ENCODE peak calls at places on chromosomes 5 and 9, in four cellular contexts. I, V, T and G are unnamed samples.

GRCh38 chr5:38636626-38637025 is 80.2 kb upstream of the LIFR start:
- DNase-seq in I (no peak), V (no peak), T (no peak), G (no peak)

GRCh38 chr5:23007226-23007625 is 154.1 kb upstream of the CDH12 start:
- DNase-seq in I (no peak), V (peak), T (no peak), G (no peak)

GRCh38 chr9:120942186-120943001 is 15.8 kb upstream of the TRAF1 start:
- DNase-seq in I (no peak), V (no peak), T (no peak), G (peak)

GRCh38 chr5:116438979-116439554 is 135.6 kb downstream of the SEMA6A start:
- DNase-seq in I (no peak), V (no peak), T (no peak), G (no peak)

GRCh38 chr9:126698251-126698650 is 84.5 kb downstream of the LMX1B start:
- DNase-seq in I (no peak), V (no peak), T (peak), G (no peak)

GRCh38 chr9:120353501-120353900 is 226.5 kb downstream of the CDK5RAP2 start:
- DNase-seq in I (no peak), V (peak), T (no peak), G (peak)

GRCh38 chr9:127898433-127899199 is 787 bp downstream of the ST6GALNAC6 start:
- DNase-seq in I (no peak), V (peak), T (peak), G (peak)

GRCh38 chr5:177427919-177428573 is 1.6 kb downstream of the GRK6 start:
- DNase-seq in I (no peak), V (no peak), T (peak), G (no peak)

GRCh38 chr5:150945501-150945900 is 40.7 kb upstream of the ZNF300 start:
- DNase-seq in I (no peak), V (no peak), T (no peak), G (peak)

GRCh38 chr9:121671612-121672155 is 20.2 kb downstream of the DAB2IP start:
- DNase-seq in I (no peak), V (peak), T (no peak), G (peak)

GRCh38 chr5:50889790-50890189 is 223.4 kb downstream of the PARP8 start:
- DNase-seq in I (no peak), V (no peak), T (no peak), G (no peak)

GRCh38 chr5:134086943-134087305 is 27.6 kb upstream of the TCF7 start:
- DNase-seq in I (no peak), V (no peak), T (no peak), G (no peak)

GRCh38 chr5:177064500-177065277 is 22.0 kb upstream of the FGFR4 start:
- DNase-seq in I (no peak), V (no peak), T (no peak), G (no peak)

GRCh38 chr5:151007430-151008123 is 12.8 kb upstream of the GPX3 start:
- DNase-seq in I (no peak), V (peak), T (no peak), G (no peak)

GRCh38 chr9:137626448-137626847 is 7.6 kb downstream of the EHMT1 start:
- DNase-seq in I (no peak), V (no peak), T (no peak), G (no peak)

GRCh38 chr5:68962632-68963484 is 131.0 kb upstream of the SLC30A5 start:
- DNase-seq in I (peak), V (peak), T (peak), G (peak)

GRCh38 chr5:134177197-134178171 is 734 bp upstream of the SKP1 start:
- DNase-seq in I (no peak), V (peak), T (no peak), G (peak)

GRCh38 chr9:9133526-9133925 is 1333.9 kb upstream of the DMAC1 start:
- DNase-seq in I (no peak), V (no peak), T (no peak), G (no peak)

GRCh38 chr5:123087173-123088030 is 1.6 kb upstream of the PRDM6 start:
- DNase-seq in I (no peak), V (no peak), T (no peak), G (no peak)

GRCh38 chr5:179209359-179210150 is 135.7 kb downstream of the ADAMTS2 start:
- DNase-seq in I (no peak), V (peak), T (no peak), G (peak)

GRCh38 chr5:114243281-114243982 is 118.4 kb upstream of the KCNN2 start:
- DNase-seq in I (no peak), V (peak), T (no peak), G (peak)

GRCh38 chr9:114289571-114290481 is 33.1 kb upstream of the ORM1 start:
- DNase-seq in I (peak), V (no peak), T (peak), G (no peak)

GRCh38 chr9:93597142-93597706 is 20.8 kb downstream of the PHF2 start:
- DNase-seq in I (no peak), V (no peak), T (peak), G (no peak)

GRCh38 chr9:34493972-34494535 is 28.7 kb downstream of the ENHO start:
- DNase-seq in I (peak), V (peak), T (no peak), G (peak)

GRCh38 chr5:169538935-169539334 is 44.6 kb upstream of the SPDL1 start:
- DNase-seq in I (peak), V (no peak), T (no peak), G (no peak)

GRCh38 chr5:125409101-125409495 is 662.7 kb upstream of the ZNF608 start:
- DNase-seq in I (no peak), V (peak), T (no peak), G (peak)

GRCh38 chr9:133236291-133237071 is 27.4 kb upstream of the OBP2B start:
- DNase-seq in I (no peak), V (no peak), T (peak), G (no peak)

GRCh38 chr5:121915765-121916164 is 46.0 kb upstream of the SRFBP1 start:
- DNase-seq in I (no peak), V (no peak), T (no peak), G (no peak)

GRCh38 chr5:106324356-106324755 is 1346.4 kb downstream of the EFNA5 start:
- DNase-seq in I (no peak), V (no peak), T (no peak), G (no peak)

GRCh38 chr5:3049261-3049660 is 297.8 kb upstream of the IRX2 start:
- DNase-seq in I (no peak), V (no peak), T (peak), G (no peak)

GRCh38 chr9:126614088-126614454 is 343 bp downstream of the LMX1B start:
- DNase-seq in I (no peak), V (no peak), T (no peak), G (no peak)

GRCh38 chr5:50759526-50760280 is 93.3 kb downstream of the PARP8 start:
- DNase-seq in I (no peak), V (no peak), T (no peak), G (peak)

GRCh38 chr9:98869078-98869745 is 61.7 kb downstream of the GALNT12 start:
- DNase-seq in I (no peak), V (no peak), T (peak), G (no peak)

GRCh38 chr5:130514984-130515690 is 610.9 kb downstream of the CHSY3 start:
- DNase-seq in I (no peak), V (peak), T (no peak), G (peak)

GRCh38 chr5:55920784-55921183 is 69.6 kb downstream of the IL31RA start:
- DNase-seq in I (no peak), V (no peak), T (no peak), G (peak)

GRCh38 chr5:1477341-1477740 is 32.1 kb upstream of the SLC6A3 start:
- DNase-seq in I (peak), V (no peak), T (no peak), G (no peak)

GRCh38 chr9:136133191-136133958 is 14.7 kb upstream of the TMEM250 start:
- DNase-seq in I (no peak), V (peak), T (no peak), G (no peak)
- TF ChIP-seq CTCF in I (peak), V (peak), T (no peak), G (peak)

DNA sequence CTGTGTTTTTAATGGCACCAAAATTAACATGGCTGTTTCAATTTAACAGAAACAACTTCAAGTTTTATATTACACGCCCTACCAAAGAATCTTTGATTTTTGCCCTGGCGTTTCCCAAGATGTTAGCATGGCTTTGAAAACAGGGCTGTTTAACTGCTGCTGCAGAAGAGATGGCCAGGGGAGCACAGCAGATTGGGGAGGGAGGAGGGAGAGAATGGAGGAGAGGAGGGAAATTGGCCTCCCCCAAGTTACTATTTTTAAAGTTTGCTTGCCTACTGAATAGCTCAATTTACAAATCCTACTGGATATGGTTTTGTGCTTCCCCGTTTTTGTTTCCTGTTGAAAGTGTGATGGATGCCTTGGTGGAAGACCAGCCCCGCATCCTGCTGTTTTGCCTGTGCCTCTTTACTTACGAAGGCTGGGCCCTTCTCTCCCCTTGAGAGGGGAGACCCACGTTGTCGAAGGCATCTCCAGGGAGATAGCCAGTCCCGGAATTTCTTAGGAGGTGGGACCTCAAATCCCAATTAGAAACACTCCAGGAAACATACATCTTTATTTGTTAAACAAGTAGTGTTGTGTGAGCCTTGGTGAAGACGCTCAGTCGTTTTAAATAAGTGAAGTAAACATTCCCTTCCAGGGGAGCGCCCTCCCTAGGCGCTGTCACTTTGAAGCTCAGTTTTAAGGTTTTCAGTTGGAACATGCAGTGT is 98.6 kb downstream of the AOPEP start:
- DNase-seq in I (no peak), V (no peak), T (no peak), G (no peak)
- H3K4me3 ChIP-seq in I (no peak), V (no peak), T (peak), G (no peak)

GRCh38 chr5:82494942-82495341 is 216.8 kb upstream of the RPS23 start:
- DNase-seq in I (no peak), V (peak), T (no peak), G (peak)
- TF ChIP-seq CTCF in I (peak), V (peak), T (no peak), G (peak)

DNA sequence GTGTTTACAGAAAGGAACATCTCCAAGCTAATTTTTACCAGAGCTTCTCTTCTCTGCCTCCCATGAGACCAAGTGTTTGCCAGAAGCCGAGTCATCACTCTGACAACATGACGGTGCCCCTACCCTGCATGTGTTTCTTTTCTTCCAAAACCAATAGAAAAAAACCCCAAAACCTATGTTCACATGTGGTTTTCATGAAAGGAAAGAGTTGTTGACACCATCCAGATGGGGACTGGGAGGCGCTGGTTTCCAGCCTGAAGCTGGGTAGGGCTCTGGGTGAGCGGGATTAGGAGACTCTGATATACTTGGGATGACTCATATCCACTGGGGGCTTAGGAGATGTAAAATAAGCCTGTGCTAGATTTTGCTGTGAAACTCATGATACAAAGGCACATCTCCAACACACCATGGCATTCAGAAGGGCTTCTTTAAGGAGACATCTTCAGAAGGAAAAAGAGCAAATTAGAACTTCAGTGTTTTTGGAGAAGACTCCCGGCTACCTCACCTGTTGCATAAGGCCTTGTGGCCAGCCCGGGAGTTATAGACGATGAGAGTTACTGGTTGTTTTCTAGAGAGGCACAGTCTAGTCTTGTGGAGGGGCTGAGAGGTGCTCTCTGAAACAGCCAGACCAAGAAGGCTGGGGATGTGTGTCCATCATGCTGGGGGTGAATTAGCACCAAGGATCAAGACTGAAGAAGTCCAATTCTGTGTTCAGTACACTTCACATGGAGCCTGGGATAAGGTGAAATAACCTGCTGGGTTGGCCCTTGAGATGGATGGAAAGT is 108.9 kb upstream of the LHFPL2 start:
- DNase-seq in I (peak), V (peak), T (no peak), G (peak)
- H3K4me3 ChIP-seq in I (no peak), V (no peak), T (no peak), G (no peak)

GRCh38 chr9:89978185-89978584 is 373.4 kb downstream of the GADD45G start:
- DNase-seq in I (no peak), V (peak), T (no peak), G (peak)
- TF ChIP-seq CTCF in I (peak), V (peak), T (peak), G (peak)

GRCh38 chr5:173331287-173331686 is 3.1 kb upstream of the STC2 start:
- DNase-seq in I (no peak), V (no peak), T (no peak), G (no peak)

GRCh38 chr5:173334808-173335207 is 6.6 kb upstream of the STC2 start:
- DNase-seq in I (no peak), V (peak), T (no peak), G (peak)

GRCh38 chr5:173331956-173332479 is 3.8 kb upstream of the STC2 start:
- DNase-seq in I (peak), V (peak), T (peak), G (peak)

GRCh38 chr5:173330856-173331206 is 2.6 kb upstream of the STC2 start:
- DNase-seq in I (no peak), V (no peak), T (no peak), G (no peak)

DNA sequence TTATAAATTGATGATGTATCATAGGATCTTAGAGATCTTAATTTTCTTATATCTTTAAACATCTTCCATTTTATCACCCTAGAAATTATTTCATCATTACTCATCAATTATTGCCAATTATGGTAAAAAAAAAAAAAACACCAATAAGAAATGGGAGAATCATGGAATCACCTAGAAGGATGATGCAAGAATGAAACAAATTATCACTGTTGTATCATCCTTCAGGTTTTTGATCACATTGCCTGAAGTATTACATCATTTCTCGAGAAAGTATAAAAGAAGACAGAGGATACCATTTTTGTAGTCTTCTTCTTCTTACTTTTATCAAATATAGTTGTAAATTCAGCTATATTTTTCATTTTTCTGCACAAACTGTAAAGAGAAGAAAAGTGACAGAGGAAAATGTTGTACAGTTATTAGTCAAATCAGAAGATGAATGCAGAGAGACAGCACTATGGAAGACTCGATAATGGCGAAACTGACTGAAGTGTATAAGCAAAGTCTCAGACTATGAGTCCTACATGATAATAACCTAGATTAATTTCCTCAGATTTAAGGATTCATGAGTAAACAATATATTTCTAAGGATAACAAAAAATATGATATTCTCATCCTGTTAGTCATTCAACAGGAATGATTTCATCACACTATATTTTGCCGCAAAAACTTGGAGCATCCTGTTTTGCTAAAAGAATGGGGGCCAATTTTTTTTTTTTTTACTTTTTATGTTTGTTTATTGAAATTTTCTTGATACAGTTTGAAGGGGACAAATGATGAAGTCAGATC is 5.9 kb upstream of the STC2 start:
- DNase-seq in I (no peak), V (peak), T (no peak), G (peak)
- H3K4me3 ChIP-seq in I (no peak), V (no peak), T (no peak), G (no peak)

GRCh38 chr5:74290634-74291033 is 349.9 kb downstream of the ENC1 start:
- DNase-seq in I (no peak), V (no peak), T (no peak), G (no peak)
- TF ChIP-seq CTCF in I (peak), V (no peak), T (no peak), G (no peak)

GRCh38 chr5:41009228-41009627 is 61.9 kb downstream of the MROH2B start:
- DNase-seq in I (no peak), V (no peak), T (no peak), G (no peak)

GRCh38 chr5:41003670-41004376 is 67.3 kb downstream of the MROH2B start:
- DNase-seq in I (no peak), V (no peak), T (no peak), G (no peak)

GRCh38 chr5:40999966-41000365 is 71.2 kb downstream of the MROH2B start:
- DNase-seq in I (no peak), V (no peak), T (no peak), G (no peak)

GRCh38 chr5:41010572-41010971 is 60.6 kb downstream of the MROH2B start:
- DNase-seq in I (no peak), V (no peak), T (no peak), G (no peak)

GRCh38 chr5:41004931-41005330 is 66.2 kb downstream of the MROH2B start:
- DNase-seq in I (no peak), V (no peak), T (no peak), G (no peak)
- H3K4me3 ChIP-seq in I (no peak), V (no peak), T (no peak), G (no peak)

DNA sequence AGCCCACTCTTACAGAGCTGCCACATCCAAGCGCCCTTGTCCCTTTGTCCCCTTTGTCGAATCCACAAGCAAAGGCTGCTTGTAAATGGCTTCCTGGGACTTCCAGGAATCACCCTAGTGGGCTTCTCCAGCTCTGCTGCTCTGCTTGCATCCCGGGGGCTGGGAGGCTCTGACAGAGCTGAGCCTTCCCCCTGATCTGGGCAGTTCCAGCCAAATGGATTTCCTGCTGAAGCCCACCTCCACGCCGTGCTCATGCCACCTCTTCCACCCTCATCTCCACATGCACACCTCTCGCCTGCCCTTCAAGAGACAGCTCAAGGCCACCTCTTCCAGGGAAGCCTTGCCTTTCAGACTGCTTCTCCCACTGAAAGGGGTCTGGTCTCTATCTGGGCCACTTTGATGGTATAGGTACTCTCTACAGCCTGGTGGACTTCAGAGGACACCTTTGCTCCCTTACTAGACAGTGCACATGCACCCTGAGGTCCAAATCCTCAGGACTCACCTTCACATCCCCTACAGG is 106.2 kb downstream of the LHFPL2 start:
- DNase-seq in I (no peak), V (no peak), T (no peak), G (no peak)
- TF ChIP-seq CTCF in I (no peak), V (no peak), T (no peak), G (no peak)